ENCODE peak calls at places on chromosomes 4 and X, in ten cellular contexts. One of them, this sample, is unnamed.

GRCh38 chrX:104329731-104330130 is 75.0 kb upstream of the ESX1 start:
- DNase-seq in sigmoid colon: no peak
- DNase-seq in thyroid gland: no peak
- DNase-seq in right lobe of liver: no peak
- DNase-seq in IMR-90: no peak
- DNase-seq in ovary: no peak
- DNase-seq in tibial nerve: no peak
- DNase-seq in A549: no peak
- DNase-seq in heart left ventricle: no peak
- DNase-seq in spleen: no peak
- DNase-seq in this sample: no peak

GRCh38 chr4:687975-688694 is 816 bp downstream of the SLC49A3 start:
- DNase-seq in spleen: peak; percentile 80
- DNase-seq in ovary: no peak
- DNase-seq in heart left ventricle: no peak
- DNase-seq in thyroid gland: peak; percentile 58
- DNase-seq in IMR-90: no peak
- DNase-seq in A549: no peak
- DNase-seq in right lobe of liver: peak; percentile 64
- DNase-seq in sigmoid colon: no peak
- DNase-seq in tibial nerve: no peak
- DNase-seq in this sample: peak; percentile 55

GRCh38 chr4:87565746-87566145 is 36.6 kb upstream of the SPARCL1 start:
- DNase-seq in ovary: no peak
- DNase-seq in thyroid gland: no peak
- DNase-seq in A549: no peak
- DNase-seq in IMR-90: no peak
- DNase-seq in sigmoid colon: no peak
- DNase-seq in spleen: no peak
- DNase-seq in tibial nerve: no peak
- DNase-seq in heart left ventricle: no peak
- DNase-seq in right lobe of liver: no peak
- DNase-seq in this sample: no peak

GRCh38 chrX:22105231-22105630 is 73.1 kb downstream of the PHEX start:
- DNase-seq in heart left ventricle: no peak
- DNase-seq in A549: no peak
- DNase-seq in sigmoid colon: no peak
- DNase-seq in thyroid gland: no peak
- DNase-seq in IMR-90: peak; percentile 55
- DNase-seq in spleen: no peak
- DNase-seq in tibial nerve: no peak
- DNase-seq in ovary: no peak
- DNase-seq in right lobe of liver: no peak
- DNase-seq in this sample: no peak

GRCh38 chr4:108107729-108108382 is 60.9 kb downstream of the LEF1 start:
- DNase-seq in IMR-90: no peak
- DNase-seq in heart left ventricle: no peak
- DNase-seq in ovary: no peak
- DNase-seq in right lobe of liver: no peak
- DNase-seq in thyroid gland: no peak
- DNase-seq in tibial nerve: no peak
- DNase-seq in spleen: no peak
- DNase-seq in sigmoid colon: no peak
- DNase-seq in A549: no peak
- DNase-seq in this sample: no peak

GRCh38 chr4:158581161-158581560 is 59.5 kb downstream of the RXFP1 start:
- DNase-seq in IMR-90: peak; percentile 41
- DNase-seq in tibial nerve: no peak
- DNase-seq in ovary: no peak
- DNase-seq in thyroid gland: no peak
- DNase-seq in spleen: no peak
- DNase-seq in sigmoid colon: no peak
- DNase-seq in A549: no peak
- DNase-seq in heart left ventricle: no peak
- DNase-seq in right lobe of liver: no peak
- DNase-seq in this sample: no peak

GRCh38 chrX:48278958-48279357 is 23.8 kb downstream of the SSX1 start:
- DNase-seq in A549: no peak
- DNase-seq in ovary: no peak
- DNase-seq in tibial nerve: peak; percentile 36
- DNase-seq in IMR-90: no peak
- DNase-seq in thyroid gland: no peak
- DNase-seq in heart left ventricle: peak; percentile 6
- DNase-seq in spleen: no peak
- DNase-seq in right lobe of liver: no peak
- DNase-seq in sigmoid colon: peak; percentile 71
- DNase-seq in this sample: peak; percentile 11

GRCh38 chr4:128604840-128605239 is 204.7 kb upstream of the JADE1 start:
- DNase-seq in sigmoid colon: no peak
- DNase-seq in A549: no peak
- DNase-seq in IMR-90: peak; percentile 47
- DNase-seq in spleen: no peak
- DNase-seq in heart left ventricle: no peak
- DNase-seq in thyroid gland: no peak
- DNase-seq in ovary: no peak
- DNase-seq in tibial nerve: no peak
- DNase-seq in right lobe of liver: no peak
- DNase-seq in this sample: no peak

GRCh38 chrX:47958943-47959342 is 44.8 kb downstream of the ZNF182 start:
- DNase-seq in ovary: no peak
- DNase-seq in sigmoid colon: no peak
- DNase-seq in spleen: no peak
- DNase-seq in IMR-90: no peak
- DNase-seq in heart left ventricle: no peak
- DNase-seq in thyroid gland: peak; percentile 8
- DNase-seq in tibial nerve: no peak
- DNase-seq in A549: no peak
- DNase-seq in right lobe of liver: no peak
- DNase-seq in this sample: peak; percentile 16

GRCh38 chrX:630922-631496 is 418 bp downstream of the SHOX start:
- DNase-seq in right lobe of liver: no peak
- DNase-seq in spleen: peak; percentile 72
- DNase-seq in IMR-90: no peak
- DNase-seq in thyroid gland: no peak
- DNase-seq in A549: no peak
- DNase-seq in tibial nerve: no peak
- DNase-seq in sigmoid colon: peak; percentile 41
- DNase-seq in heart left ventricle: no peak
- DNase-seq in ovary: no peak
- DNase-seq in this sample: no peak
- H3K4me3 ChIP-seq in right lobe of liver: no peak overlapping the region
- H3K4me3 ChIP-seq in spleen: no peak overlapping the region
- H3K4me3 ChIP-seq in IMR-90: no peak overlapping the region
- H3K4me3 ChIP-seq in thyroid gland: no peak overlapping the region
- H3K4me3 ChIP-seq in A549: no peak overlapping the region
- H3K4me3 ChIP-seq in tibial nerve: no peak overlapping the region
- H3K4me3 ChIP-seq in sigmoid colon: no peak overlapping the region
- H3K4me3 ChIP-seq in heart left ventricle: no peak overlapping the region
- H3K4me3 ChIP-seq in ovary: no peak overlapping the region
- H3K4me3 ChIP-seq in this sample: no peak overlapping the region

DNA sequence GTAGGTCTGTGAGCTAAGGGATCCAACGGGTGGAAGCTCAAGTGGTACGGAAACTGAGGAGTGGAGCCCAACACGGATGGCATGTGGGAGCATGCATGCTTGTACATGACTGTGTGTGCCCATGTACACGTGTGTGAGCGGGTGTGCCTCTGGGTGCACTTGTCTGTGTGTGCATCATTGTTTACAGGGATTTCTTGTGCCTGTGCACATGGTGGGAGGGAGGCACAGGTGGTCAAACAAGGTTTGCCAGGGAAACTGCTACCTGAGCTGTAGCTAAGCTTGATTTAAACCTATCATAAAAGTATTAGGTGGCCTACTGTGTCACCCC is 122.5 kb upstream of the MAMLD1 start:
- DNase-seq in tibial nerve: no peak
- DNase-seq in IMR-90: no peak
- DNase-seq in ovary: no peak
- DNase-seq in sigmoid colon: no peak
- DNase-seq in thyroid gland: no peak
- DNase-seq in spleen: no peak
- DNase-seq in right lobe of liver: no peak
- DNase-seq in heart left ventricle: no peak
- DNase-seq in A549: no peak
- DNase-seq in this sample: no peak
- H3K27ac ChIP-seq in tibial nerve: no peak overlapping the region
- H3K27ac ChIP-seq in IMR-90: no peak overlapping the region
- H3K27ac ChIP-seq in ovary: no peak overlapping the region
- H3K27ac ChIP-seq in sigmoid colon: no peak overlapping the region
- H3K27ac ChIP-seq in thyroid gland: no peak overlapping the region
- H3K27ac ChIP-seq in spleen: no peak overlapping the region
- H3K27ac ChIP-seq in right lobe of liver: no peak overlapping the region
- H3K27ac ChIP-seq in heart left ventricle: no peak overlapping the region
- H3K27ac ChIP-seq in A549: no peak overlapping the region
- H3K27ac ChIP-seq in this sample: no peak overlapping the region

GRCh38 chrX:109840585-109840984 is 107.5 kb upstream of the ACSL4 start:
- DNase-seq in thyroid gland: no peak
- DNase-seq in IMR-90: peak; percentile 95
- DNase-seq in A549: peak; percentile 31
- DNase-seq in tibial nerve: no peak
- DNase-seq in ovary: peak; percentile 21
- DNase-seq in heart left ventricle: peak; percentile 19
- DNase-seq in right lobe of liver: no peak
- DNase-seq in sigmoid colon: peak; percentile 72
- DNase-seq in spleen: no peak
- DNase-seq in this sample: peak; percentile 20
- TF ChIP-seq POLR2A in thyroid gland: no peak
- TF ChIP-seq POLR2A in IMR-90: no peak
- TF ChIP-seq POLR2A in A549: no peak
- TF ChIP-seq POLR2A in tibial nerve: no peak
- TF ChIP-seq POLR2A in ovary: no peak
- TF ChIP-seq POLR2A in heart left ventricle: no peak
- TF ChIP-seq POLR2A in right lobe of liver: no peak
- TF ChIP-seq POLR2A in sigmoid colon: no peak
- TF ChIP-seq POLR2A in spleen: no peak
- TF ChIP-seq POLR2A in this sample: no peak

DNA sequence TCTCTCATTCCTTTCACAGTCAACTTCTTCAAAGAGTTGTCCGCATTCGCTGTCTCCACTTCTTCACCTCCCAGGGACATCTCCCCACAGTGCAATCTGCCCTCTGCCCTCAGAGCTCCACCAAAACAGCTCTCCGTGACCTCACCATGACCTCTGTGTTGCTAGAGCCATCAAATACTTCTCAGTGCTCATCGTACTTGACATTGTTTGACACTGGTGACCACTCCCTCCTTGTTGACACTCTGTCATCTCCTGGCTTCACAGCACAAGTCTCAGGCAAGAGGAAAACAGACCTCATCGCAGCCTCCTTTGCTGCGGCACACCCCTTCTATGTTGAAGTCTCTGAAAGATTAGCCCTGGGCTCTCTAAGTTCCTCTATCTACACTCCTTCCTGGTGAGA is 90.5 kb upstream of the CCDC160 start:
- DNase-seq in spleen: no peak
- DNase-seq in ovary: no peak
- DNase-seq in IMR-90: no peak
- DNase-seq in A549: no peak
- DNase-seq in heart left ventricle: no peak
- DNase-seq in thyroid gland: no peak
- DNase-seq in tibial nerve: no peak
- DNase-seq in right lobe of liver: no peak
- DNase-seq in sigmoid colon: no peak
- DNase-seq in this sample: no peak
- H3K4me3 ChIP-seq in spleen: no peak overlapping the region
- H3K4me3 ChIP-seq in ovary: no peak overlapping the region
- H3K4me3 ChIP-seq in IMR-90: no peak overlapping the region
- H3K4me3 ChIP-seq in A549: no peak overlapping the region
- H3K4me3 ChIP-seq in heart left ventricle: no peak overlapping the region
- H3K4me3 ChIP-seq in thyroid gland: no peak overlapping the region
- H3K4me3 ChIP-seq in tibial nerve: no peak overlapping the region
- H3K4me3 ChIP-seq in right lobe of liver: no peak overlapping the region
- H3K4me3 ChIP-seq in sigmoid colon: no peak overlapping the region
- H3K4me3 ChIP-seq in this sample: no peak overlapping the region

GRCh38 chr4:40629401-40630334 is at the start of gene RBM47:
- DNase-seq in tibial nerve: no peak
- DNase-seq in right lobe of liver: peak; percentile 87
- DNase-seq in thyroid gland: peak; percentile 87
- DNase-seq in sigmoid colon: peak; percentile 73
- DNase-seq in IMR-90: peak; percentile 40
- DNase-seq in ovary: peak; percentile 73
- DNase-seq in A549: no peak
- DNase-seq in spleen: peak; percentile 93
- DNase-seq in heart left ventricle: peak; percentile 51
- DNase-seq in this sample: peak; percentile 85
- H3K27ac ChIP-seq in tibial nerve: peak within 1 kb of the TSS; percentile 81
- H3K27ac ChIP-seq in right lobe of liver: peak within 1 kb of the TSS; percentile 99
- H3K27ac ChIP-seq in thyroid gland: peak within 1 kb of the TSS; percentile 97
- H3K27ac ChIP-seq in sigmoid colon: peak within 1 kb of the TSS; percentile 68
- H3K27ac ChIP-seq in IMR-90: peak within 1 kb of the TSS; percentile 6
- H3K27ac ChIP-seq in ovary: no peak within 1 kb of the TSS
- H3K27ac ChIP-seq in A549: peak within 1 kb of the TSS; percentile 98
- H3K27ac ChIP-seq in spleen: peak within 1 kb of the TSS; percentile 92
- H3K27ac ChIP-seq in heart left ventricle: no peak within 1 kb of the TSS
- H3K27ac ChIP-seq in this sample: peak within 1 kb of the TSS; percentile 99

DNA sequence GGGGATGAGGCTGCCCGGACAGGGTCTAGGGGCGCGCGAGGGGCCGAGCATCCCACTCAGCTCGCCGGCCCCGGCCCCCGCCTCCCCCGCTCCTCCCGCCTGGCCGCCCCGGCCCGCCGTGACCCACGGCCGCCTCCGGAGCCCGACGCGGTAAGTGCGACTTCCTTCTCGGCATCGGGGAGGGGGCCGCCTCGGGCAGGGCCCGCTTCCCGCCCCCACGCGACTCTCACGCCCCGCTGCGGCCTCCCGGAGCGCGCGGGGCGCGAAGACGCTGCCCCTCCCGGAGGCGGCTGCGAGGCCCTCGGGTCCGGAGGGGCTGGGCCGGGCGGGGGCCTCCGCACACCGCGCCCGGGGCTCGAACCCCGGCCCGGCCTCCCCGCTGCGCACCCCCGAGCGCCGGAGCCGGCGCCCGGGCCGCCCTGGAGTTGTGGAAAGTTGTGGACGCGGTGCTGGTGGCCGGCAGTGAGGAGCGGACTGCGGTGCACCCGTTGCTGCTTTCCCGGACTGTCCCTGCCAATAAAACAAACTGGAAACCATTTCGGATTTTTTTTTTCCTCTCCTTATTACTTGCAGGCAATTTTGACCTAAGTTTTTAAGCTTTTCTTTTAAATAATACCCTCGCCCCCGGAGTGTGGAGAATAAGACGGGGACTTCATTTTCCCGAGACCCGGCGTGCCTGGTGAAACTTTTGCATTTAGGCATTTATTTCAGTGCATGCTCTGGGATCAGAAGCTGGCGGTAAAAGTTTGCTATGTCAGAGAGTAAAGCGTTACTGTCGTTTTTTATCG is 12.9 kb upstream of the TMEM156 start:
- DNase-seq in right lobe of liver: no peak
- DNase-seq in ovary: peak; percentile 37
- DNase-seq in spleen: peak; percentile 94
- DNase-seq in IMR-90: no peak
- DNase-seq in A549: no peak
- DNase-seq in tibial nerve: no peak
- DNase-seq in sigmoid colon: peak; percentile 72
- DNase-seq in thyroid gland: peak; percentile 51
- DNase-seq in heart left ventricle: no peak
- DNase-seq in this sample: peak; percentile 32
- TF ChIP-seq POLR2A in right lobe of liver: peak; percentile 41
- TF ChIP-seq POLR2A in ovary: no peak
- TF ChIP-seq POLR2A in spleen: no peak
- TF ChIP-seq POLR2A in IMR-90: no peak
- TF ChIP-seq POLR2A in A549: no peak
- TF ChIP-seq POLR2A in tibial nerve: no peak
- TF ChIP-seq POLR2A in sigmoid colon: no peak
- TF ChIP-seq POLR2A in thyroid gland: no peak
- TF ChIP-seq POLR2A in heart left ventricle: no peak
- TF ChIP-seq POLR2A in this sample: no peak

This sample was measured in body of pancreas.